ENCODE peak calls at places on chromosomes 12 and 14, in seven cellular contexts. I, V, K, D, X, N and O are unnamed samples.

GRCh38 chr14:76581592-76581991 is 179.7 kb upstream of the VASH1 start:
- DNase-seq in X (no peak), D (no peak), V (no peak), N (peak; percentile 65), I (no peak), K (no peak), O (no peak)

GRCh38 chr12:131923260-131923659 is 5.8 kb upstream of the PUS1 start:
- DNase-seq in I (no peak), K (no peak), D (no peak), V (no peak), N (no peak), X (no peak), O (no peak)

GRCh38 chr12:96500686-96501085 is 11.3 kb downstream of the CFAP54 start:
- DNase-seq in I (no peak), X (no peak), V (no peak), D (no peak), N (no peak), K (no peak), O (peak; percentile 40)

GRCh38 chr12:88334271-88334670 is 192.2 kb downstream of the TMTC3 start:
- DNase-seq in N (peak; percentile 82), K (no peak), I (no peak), V (peak; percentile 18), X (peak; percentile 57), D (peak; percentile 3), O (peak; percentile 63)

GRCh38 chr12:130009961-130010360 is 106.1 kb upstream of the TMEM132D start:
- DNase-seq in V (no peak), D (no peak), K (no peak), I (no peak), N (no peak), X (no peak), O (no peak)

GRCh38 chr14:64611358-64612020 is 61.7 kb downstream of the PPP1R36 start:
- DNase-seq in D (no peak), I (no peak), X (peak; percentile 66), N (no peak), V (no peak), K (no peak), O (peak; percentile 61)

GRCh38 chr14:23657959-23658470 is 21.9 kb downstream of the DHRS2 start:
- DNase-seq in V (no peak), N (no peak), I (no peak), D (no peak), K (no peak), X (no peak), O (no peak)

GRCh38 chr12:52250048-52250990 is 17.3 kb downstream of the KRT7 start:
- DNase-seq in I (peak; percentile 76), D (no peak), K (no peak), N (peak; percentile 64), X (no peak), V (no peak), O (no peak)

GRCh38 chr14:22977434-22977683 is 5.0 kb downstream of the AJUBA start:
- DNase-seq in I (no peak), D (no peak), V (no peak), X (no peak), N (no peak), K (no peak), O (no peak)

GRCh38 chr14:72776701-72777255 is 117.1 kb downstream of the DPF3 start:
- DNase-seq in K (no peak), V (no peak), D (no peak), I (no peak), X (no peak), N (no peak), O (no peak)

GRCh38 chr14:32370720-32371119 is 41.6 kb downstream of the AKAP6 start:
- DNase-seq in N (no peak), I (no peak), X (peak; percentile 79), K (no peak), D (no peak), V (no peak), O (peak; percentile 89)

GRCh38 chr12:19937161-19937560 is 431.2 kb upstream of the PDE3A start:
- DNase-seq in I (no peak), X (no peak), N (no peak), D (no peak), K (no peak), V (no peak), O (no peak)

GRCh38 chr12:11719678-11720099 is 70.2 kb downstream of the ETV6 start:
- DNase-seq in K (peak; percentile 95), X (peak; percentile 98), I (peak; percentile 74), D (peak; percentile 36), N (peak; percentile 37), V (no peak), O (peak; percentile 98)

GRCh38 chr14:80940146-80940545 is 1.4 kb downstream of the CEP128 start:
- DNase-seq in I (no peak), K (no peak), V (no peak), D (no peak), N (no peak), X (no peak), O (no peak)

GRCh38 chr14:77615231-77616132 is 955 bp downstream of the SPTLC2 start:
- DNase-seq in X (peak; percentile 44), K (peak; percentile 40), D (no peak), I (no peak), V (peak; percentile 9), N (peak; percentile 33), O (peak; percentile 56)

GRCh38 chr14:68293404-68293803 is 473.8 kb downstream of the RAD51B start:
- DNase-seq in V (no peak), X (no peak), D (no peak), K (no peak), N (no peak), I (no peak), O (no peak)

GRCh38 chr12:57815177-57816000 is 3.1 kb downstream of the AVIL start:
- DNase-seq in D (peak; percentile 50), I (peak; percentile 89), K (peak; percentile 83), X (no peak), N (peak; percentile 50), V (no peak), O (no peak)

GRCh38 chr12:48813464-48814312 is 4.6 kb upstream of the CACNB3 start:
- DNase-seq in I (peak; percentile 85), D (no peak), K (peak; percentile 91), N (no peak), X (peak; percentile 64), V (no peak), O (peak; percentile 50)

GRCh38 chr12:48810817-48811453 is 7.4 kb upstream of the CACNB3 start:
- DNase-seq in V (no peak), I (no peak), K (peak; percentile 60), X (peak; percentile 93), D (no peak), N (no peak), O (peak; percentile 98)

GRCh38 chr12:48814313-48815280 is 3.7 kb upstream of the CACNB3 start:
- DNase-seq in I (peak; percentile 83), K (peak; percentile 64), X (peak; percentile 83), V (peak; percentile 79), D (no peak), N (peak; percentile 77), O (peak; percentile 75)

GRCh38 chr12:48812389-48812788 is 5.9 kb upstream of the CACNB3 start:
- DNase-seq in K (no peak), I (no peak), N (no peak), D (no peak), X (peak; percentile 34), V (no peak), O (no peak)

DNA sequence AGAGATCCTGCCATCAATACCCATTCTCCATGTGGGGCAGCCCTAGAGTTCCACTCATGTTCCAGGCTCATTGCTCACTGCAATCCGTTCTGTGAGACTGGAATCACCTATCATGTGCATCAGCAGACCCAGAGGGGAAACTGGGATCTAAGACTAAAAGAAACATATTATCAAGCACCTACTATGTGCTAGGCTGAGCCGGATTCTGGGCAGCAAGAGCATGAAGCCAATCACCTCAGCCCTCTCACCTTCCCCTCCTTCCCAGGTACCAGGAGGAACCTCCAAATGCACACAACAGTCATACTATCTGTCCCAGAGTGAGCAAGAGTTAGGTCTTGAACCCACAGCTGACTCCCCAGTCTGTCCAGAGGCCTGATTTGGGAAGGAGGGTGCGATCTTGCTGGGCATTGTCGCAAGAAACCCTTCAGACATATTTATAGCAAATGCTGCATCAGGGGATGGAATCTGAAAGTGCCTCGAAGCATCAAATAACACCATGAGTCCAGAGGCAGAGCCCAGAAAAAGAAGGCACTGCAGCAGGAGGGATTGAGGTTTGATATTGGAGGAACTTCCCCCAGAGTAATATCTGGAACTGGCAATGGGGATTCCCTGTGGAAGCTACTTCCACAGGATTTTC is 6.7 kb upstream of the CACNB3 start:
- DNase-seq in N (no peak), V (no peak), K (no peak), D (no peak), I (no peak), X (peak; percentile 43), O (peak; percentile 39)
- H3K79me1 ChIP-seq in N (peaks cover 19% of the 10 kb centered on the region), V (no peaks in the 10 kb centered on the region), K (no peaks in the 10 kb centered on the region), D (no peaks in the 10 kb centered on the region), I (no peaks in the 10 kb centered on the region), X (peaks cover 10% of the 10 kb centered on the region), O (peaks cover 15% of the 10 kb centered on the region)

GRCh38 chr14:88202296-88202695 is 120.8 kb downstream of the KCNK10 start:
- DNase-seq in V (no peak), D (no peak), X (no peak), K (no peak), N (no peak), I (no peak), O (no peak)
- H3K79me1 ChIP-seq in V (no peaks in the 10 kb centered on the region), D (no peaks in the 10 kb centered on the region), X (no peaks in the 10 kb centered on the region), K (no peaks in the 10 kb centered on the region), N (no peaks in the 10 kb centered on the region), I (no peaks in the 10 kb centered on the region), O (no peaks in the 10 kb centered on the region)

GRCh38 chr12:6464531-6464930 is 5.9 kb downstream of the VAMP1 start:
- DNase-seq in I (no peak), D (no peak), X (no peak), K (no peak), V (no peak), N (no peak), O (no peak)

GRCh38 chr12:6466184-6466573 is 4.3 kb downstream of the VAMP1 start:
- DNase-seq in D (no peak), I (no peak), V (no peak), K (no peak), N (no peak), X (no peak), O (no peak)

GRCh38 chr12:6463858-6464257 is 6.6 kb downstream of the VAMP1 start:
- DNase-seq in X (no peak), D (no peak), N (no peak), V (no peak), K (no peak), I (no peak), O (no peak)

GRCh38 chr12:6463211-6463610 is 7.3 kb downstream of the VAMP1 start:
- DNase-seq in N (no peak), K (no peak), I (no peak), D (no peak), X (no peak), V (no peak), O (no peak)

GRCh38 chr12:6465467-6466183 is 4.9 kb downstream of the VAMP1 start:
- DNase-seq in K (peak; percentile 84), I (peak; percentile 67), V (peak; percentile 65), N (peak; percentile 90), X (peak; percentile 78), D (no peak), O (peak; percentile 77)
- H3K79me1 ChIP-seq in K (peaks cover 9% of the 10 kb centered on the region), I (no peaks in the 10 kb centered on the region), V (peaks cover 2% of the 10 kb centered on the region), N (peaks cover 4% of the 10 kb centered on the region), X (peaks cover 24% of the 10 kb centered on the region), D (peaks cover 4% of the 10 kb centered on the region), O (peaks cover 45% of the 10 kb centered on the region)

GRCh38 chr12:121720762-121721161 is 8.2 kb downstream of the TMEM120B start:
- DNase-seq in I (no peak), V (no peak), D (no peak), X (peak; percentile 54), K (no peak), N (no peak), O (peak; percentile 31)
- H3K79me1 ChIP-seq in I (peaks cover 8% of the 10 kb centered on the region), V (peaks cover 1% of the 10 kb centered on the region), D (peaks cover 18% of the 10 kb centered on the region), X (peaks cover 34% of the 10 kb centered on the region), K (peaks cover 12% of the 10 kb centered on the region), N (peaks cover 4% of the 10 kb centered on the region), O (peaks cover 32% of the 10 kb centered on the region)

GRCh38 chr12:30278401-30278800 is 417.3 kb downstream of the IPO8 start:
- DNase-seq in V (no peak), N (no peak), D (no peak), I (no peak), X (no peak), K (no peak), O (no peak)
- H3K79me1 ChIP-seq in V (no peaks in the 10 kb centered on the region), N (no peaks in the 10 kb centered on the region), D (no peaks in the 10 kb centered on the region), I (no peaks in the 10 kb centered on the region), X (no peaks in the 10 kb centered on the region), K (no peaks in the 10 kb centered on the region), O (no peaks in the 10 kb centered on the region)